ENCODE peak calls at places on chromosome 16, in four cellular contexts. V is cardiac muscle cell; I is CD4-positive, alpha-beta memory T cell; S is CD8-positive, alpha-beta memory T cell. Z is an unnamed sample. For H3K36me3, the result is how much of the 10 kb centered on the place peaks cover.

GRCh38 chr16:49534901-49535300 is 161.3 kb downstream of the C16orf78 start:
- DNase-seq in S (no peak), V (no peak), I (no peak), Z (no peak)

GRCh38 chr16:20911361-20911760 is 10.8 kb downstream of the LYRM1 start:
- DNase-seq in S (no peak), V (no peak), I (no peak), Z (no peak)

GRCh38 chr16:87324411-87325275 is 7.5 kb upstream of the C16orf95 start:
- DNase-seq in I (peak), V (peak), S (peak), Z (peak)

GRCh38 chr16:84950906-84951305 is 60.4 kb downstream of the ZDHHC7 start:
- DNase-seq in V (no peak), S (no peak), I (no peak), Z (peak)

GRCh38 chr16:85307552-85308364 is 195.5 kb upstream of the CIBAR2 start:
- DNase-seq in V (no peak), S (no peak), I (no peak), Z (no peak)

GRCh38 chr16:78609542-78610253 is 510.2 kb downstream of the WWOX start:
- DNase-seq in S (no peak), V (no peak), I (no peak), Z (no peak)

GRCh38 chr16:87363771-87364476 is 19.7 kb downstream of the FBXO31 start:
- DNase-seq in V (no peak), I (no peak), S (no peak), Z (peak)

GRCh38 chr16:28863929-28864886 is 565 bp downstream of the SH2B1 start:
- DNase-seq in S (peak), V (peak), I (no peak), Z (no peak)

GRCh38 chr16:29963021-29963743 is 1.3 kb downstream of the TMEM219 start:
- DNase-seq in S (no peak), V (no peak), I (no peak), Z (peak)

GRCh38 chr16:17451835-17452234 is 18.9 kb downstream of the XYLT1 start:
- DNase-seq in V (no peak), I (peak), S (no peak), Z (no peak)

GRCh38 chr16:53950677-53951076 is 246.7 kb downstream of the FTO start:
- DNase-seq in V (no peak), I (no peak), S (no peak), Z (no peak)

GRCh38 chr16:53529529-53529928 is 26.5 kb upstream of the AKTIP start:
- DNase-seq in V (no peak), S (no peak), I (no peak), Z (no peak)

GRCh38 chr16:19127205-19127604 is 13.4 kb downstream of the ITPRIPL2 start:
- DNase-seq in S (no peak), V (no peak), I (no peak), Z (no peak)

GRCh38 chr16:3873482-3874173 is 6.9 kb downstream of the CREBBP start:
- DNase-seq in S (no peak), V (no peak), I (no peak), Z (no peak)

GRCh38 chr16:7405166-7405565 is 72.5 kb downstream of the RBFOX1 start:
- DNase-seq in V (peak), S (no peak), I (no peak), Z (peak)

GRCh38 chr16:4049031-4049430 is 67.2 kb downstream of the ADCY9 start:
- DNase-seq in I (no peak), S (no peak), V (no peak), Z (no peak)

GRCh38 chr16:47533744-47534292 is 72.7 kb downstream of the PHKB start:
- DNase-seq in I (no peak), V (no peak), S (no peak), Z (no peak)

GRCh38 chr16:8936421-8936820 is 27.3 kb downstream of the USP7 start:
- DNase-seq in V (no peak), S (peak), I (peak), Z (peak)

GRCh38 chr16:85187447-85187846 is 75.2 kb upstream of the CIBAR2 start:
- DNase-seq in I (no peak), S (no peak), V (no peak), Z (peak)

GRCh38 chr16:88999457-89000206 is 22.6 kb upstream of the CBFA2T3 start:
- DNase-seq in V (no peak), I (peak), S (no peak), Z (peak)

GRCh38 chr16:14545346-14545884 is 84.6 kb downstream of the PARN start:
- DNase-seq in S (no peak), I (no peak), V (no peak), Z (no peak)

GRCh38 chr16:52861614-52862022 is 191.1 kb downstream of the CHD9NB start:
- DNase-seq in S (no peak), V (peak), I (no peak), Z (peak)

GRCh38 chr16:30409125-30410060 is 2.0 kb downstream of the ZNF771 start:
- DNase-seq in S (peak), V (peak), I (peak), Z (peak)

GRCh38 chr16:75576384-75576811 is 10.2 kb downstream of the GABARAPL2 start:
- DNase-seq in I (no peak), V (no peak), S (no peak), Z (no peak)

GRCh38 chr16:14436410-14436955 is 193.6 kb downstream of the PARN start:
- DNase-seq in I (peak), S (no peak), V (peak), Z (no peak)

GRCh38 chr16:53901396-53901795 is 197.4 kb downstream of the FTO start:
- DNase-seq in S (no peak), V (no peak), I (no peak), Z (no peak)

GRCh38 chr16:68902376-68903345 is 59.3 kb downstream of the TANGO6 start:
- DNase-seq in S (no peak), V (peak), I (no peak), Z (peak)

GRCh38 chr16:28090646-28091377 is 27.3 kb upstream of the GSG1L start:
- DNase-seq in S (no peak), V (no peak), I (no peak), Z (peak)

GRCh38 chr16:29231231-29231630 is 175.3 kb downstream of the NPIPB11 start:
- DNase-seq in S (no peak), V (no peak), I (no peak), Z (no peak)

GRCh38 chr16:74570412-74571301 is 36.3 kb downstream of the GLG1 start:
- DNase-seq in V (no peak), S (no peak), I (no peak), Z (no peak)

GRCh38 chr16:74573622-74574021 is 33.3 kb downstream of the GLG1 start:
- DNase-seq in V (no peak), S (no peak), I (no peak), Z (no peak)

GRCh38 chr16:74575805-74576643 is 30.9 kb downstream of the GLG1 start:
- DNase-seq in I (no peak), S (no peak), V (no peak), Z (no peak)

GRCh38 chr16:74575175-74575804 is 31.6 kb downstream of the GLG1 start:
- DNase-seq in V (no peak), S (no peak), I (no peak), Z (no peak)

GRCh38 chr16:74574146-74574545 is 32.8 kb downstream of the GLG1 start:
- DNase-seq in I (no peak), V (no peak), S (no peak), Z (no peak)
- H3K4me3 ChIP-seq in I (no peak), V (no peak), S (no peak), Z (no peak)

GRCh38 chr16:1976951-1977874 is 4.1 kb downstream of the NOXO1 start:
- DNase-seq in V (no peak), S (no peak), I (no peak), Z (no peak)
- H3K36me3 ChIP-seq in V (under half), S (under half), I (under half), Z (under half)

GRCh38 chr16:1290032-1290431 is 19.4 kb upstream of the UBE2I start:
- DNase-seq in S (no peak), I (no peak), V (no peak), Z (peak)
- H3K4me3 ChIP-seq in S (no peak), I (no peak), V (no peak), Z (peak)

GRCh38 chr16:1533443-1533951 is at the start of gene TMEM204:
- DNase-seq in V (no peak), S (no peak), I (peak), Z (peak)

GRCh38 chr16:1532771-1533170 is 695 bp upstream of the TMEM204 start:
- DNase-seq in S (no peak), I (no peak), V (no peak), Z (no peak)

GRCh38 chr16:1532081-1532760 is 1.2 kb upstream of the TMEM204 start:
- DNase-seq in I (no peak), S (no peak), V (no peak), Z (no peak)

GRCh38 chr16:1535391-1536291 is 2.2 kb downstream of the TMEM204 start:
- DNase-seq in S (no peak), V (no peak), I (peak), Z (peak)

GRCh38 chr16:1534021-1535020 is 855 bp downstream of the TMEM204 start:
- DNase-seq in V (no peak), S (no peak), I (no peak), Z (peak)
- H3K36me3 ChIP-seq in V (under half), S (under half), I (under half), Z (under half)

GRCh38 chr16:80369559-80369958 is 171.2 kb upstream of the DYNLRB2 start:
- DNase-seq in I (no peak), S (no peak), V (peak), Z (peak)
- H3K4me3 ChIP-seq in I (no peak), S (no peak), V (no peak), Z (no peak)

GRCh38 chr16:64019339-64019738 is 1102.5 kb downstream of the CDH11 start:
- DNase-seq in S (no peak), I (no peak), V (no peak), Z (no peak)

GRCh38 chr16:64012166-64012565 is 1109.7 kb downstream of the CDH11 start:
- DNase-seq in I (no peak), S (no peak), V (no peak), Z (no peak)

GRCh38 chr16:64017789-64018188 is 1104.1 kb downstream of the CDH11 start:
- DNase-seq in S (no peak), V (peak), I (no peak), Z (no peak)
- H3K36me3 ChIP-seq in S (under half), V (under half), I (under half), Z (under half)

DNA sequence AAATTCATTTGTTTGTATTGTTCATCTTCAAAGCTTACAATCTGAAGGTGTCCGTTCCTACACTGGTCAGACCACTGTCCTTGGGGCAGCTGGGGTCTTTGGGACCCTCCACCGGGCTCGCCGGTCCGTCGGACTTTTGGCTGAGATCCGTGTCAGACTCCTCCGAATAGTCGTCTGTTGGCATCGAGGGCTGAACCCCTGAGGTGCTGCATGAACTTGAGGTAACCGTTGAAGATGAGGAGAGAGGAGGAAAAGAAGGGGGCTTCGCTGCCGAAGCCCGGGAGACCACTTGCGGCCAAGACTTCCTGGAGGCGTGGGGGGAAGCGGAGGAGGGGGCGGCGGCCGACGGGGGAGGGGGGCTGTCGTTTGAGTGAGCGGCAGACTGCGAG is 260.8 kb downstream of the ZFHX3 start:
- DNase-seq in S (no peak), I (no peak), V (no peak), Z (no peak)
- H3K4me3 ChIP-seq in S (no peak), I (no peak), V (peak), Z (peak)

Z was measured in H7.